ENCODE peak calls at places on chromosome 14, in seven cellular contexts. Z is lung; U is heart left ventricle; O is aorta; H is K562; G is CD4-positive, CD25-positive, alpha-beta regulatory T cell; K is tibial artery. V is an unnamed sample.
A peak's percentile ranks its signal among the peaks of the same experiment; 100 is the strongest.

GRCh38 chr14:61812347-61813100 is 50.3 kb downstream of the SNAPC1 start:
- DNase-seq in Z (no peak), U (no peak), O (no peak), H (no peak), G (no peak), K (no peak), V (no peak)

GRCh38 chr14:104545151-104545931 is 34.2 kb upstream of the C14orf180 start:
- DNase-seq in Z (no peak), U (no peak), O (no peak), H (no peak), G (no peak), K (no peak), V (no peak)

GRCh38 chr14:99971929-99972747 is 93.1 kb upstream of the EVL start:
- DNase-seq in Z (no peak), U (peak; percentile 18), O (no peak), H (peak; percentile 19), G (no peak), K (no peak), V (no peak)

GRCh38 chr14:61256826-61257468 is 24.2 kb downstream of the TMEM30B start:
- DNase-seq in Z (no peak), U (no peak), O (no peak), H (no peak), G (no peak), K (no peak), V (no peak)

GRCh38 chr14:22555573-22556011 is 33.4 kb downstream of the DAD1 start:
- DNase-seq in Z (no peak), U (no peak), O (no peak), H (no peak), G (peak; percentile 63), K (no peak), V (no peak)

GRCh38 chr14:83467811-83468210 is 1934.2 kb upstream of the SEL1L start:
- DNase-seq in Z (no peak), U (no peak), O (no peak), H (no peak), G (no peak), K (no peak), V (no peak)

GRCh38 chr14:98137626-98138025 is 1134.4 kb downstream of the BCL11B start:
- DNase-seq in Z (no peak), U (no peak), O (no peak), H (no peak), G (no peak), K (no peak), V (no peak)

GRCh38 chr14:95222870-95223398 is 65.6 kb upstream of the DICER1 start:
- DNase-seq in Z (no peak), U (no peak), O (no peak), H (no peak), G (no peak), K (no peak), V (no peak)

GRCh38 chr14:104421892-104422291 is 157.7 kb upstream of the C14orf180 start:
- DNase-seq in Z (no peak), U (no peak), O (no peak), H (no peak), G (no peak), K (no peak), V (no peak)

GRCh38 chr14:69886843-69887242 is 7.6 kb downstream of the SMOC1 start:
- DNase-seq in Z (no peak), U (no peak), O (no peak), H (no peak), G (no peak), K (no peak), V (no peak)

GRCh38 chr14:34649344-34649743 is 19.4 kb upstream of the SNX6 start:
- DNase-seq in Z (no peak), U (no peak), O (no peak), H (peak; percentile 11), G (no peak), K (no peak), V (no peak)

DNA sequence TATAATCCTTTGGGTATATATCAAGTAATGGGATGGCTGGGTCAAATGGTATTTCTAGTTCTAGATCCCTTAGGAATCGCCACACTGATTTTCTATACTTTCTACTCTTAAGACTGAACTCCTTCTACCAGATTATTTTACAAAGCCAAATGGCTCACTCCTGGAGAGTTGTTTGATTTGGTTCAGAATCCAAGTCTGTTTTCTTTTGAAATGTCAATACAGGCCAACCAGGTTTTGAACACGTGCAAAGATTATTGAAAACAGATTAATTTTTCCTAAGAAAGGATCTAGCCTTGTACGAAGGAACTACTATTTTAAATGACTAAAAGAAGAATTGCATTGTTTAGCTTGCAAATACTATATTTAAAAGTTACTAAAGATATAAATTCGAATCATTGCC is 38.6 kb downstream of the GPR65 start:
- DNase-seq in Z (no peak), U (no peak), O (no peak), H (no peak), G (no peak), K (no peak), V (no peak)
- H3K4me1 ChIP-seq in Z (no peaks in the 10 kb centered on the region), U (no peaks in the 10 kb centered on the region), O (no peaks in the 10 kb centered on the region), H (no peaks in the 10 kb centered on the region), G (peaks cover 5% of the 10 kb centered on the region), K (no peaks in the 10 kb centered on the region), V (peaks cover 16% of the 10 kb centered on the region)

GRCh38 chr14:91320266-91320665 is 75.8 kb upstream of the GPR68 start:
- DNase-seq in Z (no peak), U (no peak), O (no peak), H (no peak), G (no peak), K (no peak), V (no peak)

GRCh38 chr14:91321131-91321530 is 76.6 kb upstream of the GPR68 start:
- DNase-seq in Z (no peak), U (no peak), O (no peak), H (no peak), G (no peak), K (no peak), V (no peak)

GRCh38 chr14:91316761-91317160 is 72.3 kb upstream of the GPR68 start:
- DNase-seq in Z (no peak), U (no peak), O (no peak), H (no peak), G (no peak), K (no peak), V (no peak)

GRCh38 chr14:91317381-91318313 is 73.1 kb upstream of the GPR68 start:
- DNase-seq in Z (peak; percentile 83), U (peak; percentile 81), O (peak; percentile 68), H (peak; percentile 23), G (peak; percentile 62), K (no peak), V (peak; percentile 62)

DNA sequence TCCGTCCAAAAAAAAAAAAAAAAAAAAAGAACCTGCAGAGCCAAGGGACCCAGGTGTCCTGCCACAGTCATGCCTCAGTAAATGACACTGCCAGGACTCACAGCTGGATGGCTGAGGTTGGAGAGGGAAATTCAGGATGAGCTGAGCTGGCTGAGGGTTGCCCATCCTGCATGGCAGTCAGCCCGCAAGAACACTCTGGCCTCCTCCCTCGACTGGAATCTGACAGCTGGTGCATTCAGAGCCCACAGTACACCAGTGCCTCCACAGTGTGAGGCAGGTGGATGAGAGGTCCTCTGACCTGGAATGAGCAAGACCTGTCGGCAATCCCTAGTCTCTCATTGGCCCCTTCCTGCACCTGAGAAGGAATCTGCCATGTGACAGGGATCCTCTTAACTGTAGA is 74.4 kb upstream of the GPR68 start:
- DNase-seq in Z (no peak), U (no peak), O (no peak), H (no peak), G (no peak), K (no peak), V (no peak)
- H3K4me1 ChIP-seq in Z (no peaks in the 10 kb centered on the region), U (peaks cover 10% of the 10 kb centered on the region), O (no peaks in the 10 kb centered on the region), H (peaks cover 3% of the 10 kb centered on the region), G (peaks cover 91% of the 10 kb centered on the region), K (peaks cover 8% of the 10 kb centered on the region), V (peaks cover 12% of the 10 kb centered on the region)

GRCh38 chr14:68628605-68629310 is 164.1 kb downstream of the ZFP36L1 start:
- DNase-seq in Z (peak; percentile 62), U (no peak), O (no peak), H (no peak), G (no peak), K (peak; percentile 68), V (peak; percentile 72)

GRCh38 chr14:68627050-68627867 is 165.6 kb downstream of the ZFP36L1 start:
- DNase-seq in Z (no peak), U (no peak), O (peak; percentile 83), H (no peak), G (no peak), K (peak; percentile 90), V (peak; percentile 93)

GRCh38 chr14:68626386-68626785 is 166.5 kb downstream of the ZFP36L1 start:
- DNase-seq in Z (no peak), U (peak; percentile 53), O (peak; percentile 62), H (no peak), G (no peak), K (peak; percentile 87), V (no peak)

GRCh38 chr14:68630081-68630571 is 162.7 kb downstream of the ZFP36L1 start:
- DNase-seq in Z (no peak), U (no peak), O (no peak), H (peak; percentile 24), G (no peak), K (peak; percentile 57), V (no peak)

DNA sequence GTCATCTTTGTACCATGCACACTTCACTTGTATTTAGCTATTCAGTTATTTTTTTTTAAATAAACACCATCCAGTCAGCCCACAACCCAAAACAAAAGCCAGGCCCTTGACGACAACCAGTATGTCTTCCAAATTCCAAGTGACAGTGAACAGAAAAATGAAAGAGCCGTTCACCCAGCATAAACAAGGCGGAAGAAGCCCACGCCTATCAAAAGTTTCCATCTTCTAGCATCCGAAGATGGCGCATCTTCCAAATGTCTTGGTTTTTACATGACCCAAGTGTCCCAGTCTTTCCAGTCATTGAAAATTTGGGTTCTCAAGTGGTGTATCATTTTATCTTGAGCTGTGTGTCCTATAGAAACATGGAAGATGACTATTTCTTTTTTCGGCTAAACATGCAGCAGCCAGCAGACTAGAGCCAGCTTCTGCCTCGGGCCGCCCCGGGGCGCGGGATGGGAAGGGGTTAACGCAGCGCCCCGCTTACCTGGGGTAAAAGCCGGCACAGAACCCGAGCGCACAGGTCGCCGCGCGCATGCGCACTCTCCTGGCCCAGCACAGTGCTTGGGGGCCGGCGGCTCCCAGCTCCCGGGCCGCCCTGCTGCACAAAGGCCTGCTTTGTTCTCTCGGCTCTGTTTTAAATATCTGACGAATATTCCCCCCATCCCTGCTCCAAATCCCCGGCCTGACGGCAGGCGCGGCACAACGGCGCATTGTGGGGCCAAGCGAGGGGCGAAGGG is 164.8 kb downstream of the ZFP36L1 start:
- DNase-seq in Z (no peak), U (no peak), O (peak; percentile 63), H (no peak), G (peak; percentile 30), K (peak; percentile 15), V (peak; percentile 71)
- H3K4me1 ChIP-seq in Z (peaks cover 12% of the 10 kb centered on the region), U (no peaks in the 10 kb centered on the region), O (no peaks in the 10 kb centered on the region), H (peaks cover 10% of the 10 kb centered on the region), G (peaks cover 16% of the 10 kb centered on the region), K (peaks cover 49% of the 10 kb centered on the region), V (peaks cover 57% of the 10 kb centered on the region)

GRCh38 chr14:23922545-23922944 is 31.0 kb upstream of the DHRS4 start:
- DNase-seq in Z (no peak), U (no peak), O (no peak), H (no peak), G (no peak), K (no peak), V (no peak)
- H3K4me1 ChIP-seq in Z (no peaks in the 10 kb centered on the region), U (no peaks in the 10 kb centered on the region), O (no peaks in the 10 kb centered on the region), H (no peaks in the 10 kb centered on the region), G (no peaks in the 10 kb centered on the region), K (no peaks in the 10 kb centered on the region), V (no peaks in the 10 kb centered on the region)

V was measured in body of pancreas.